ENCODE peak calls at places on chromosomes 13 and 19, in five cellular contexts. P is A549, S is GM12878, U is HepG2, K is K562. L is an unnamed sample.

GRCh38 chr13:48500652-48501197 is 32.2 kb downstream of the RCBTB2 start:
- DNase-seq in U (peak; percentile 41), K (no peak), S (no peak), P (no peak), L (no peak)

GRCh38 chr13:68176486-68176885 is 946.4 kb upstream of the PCDH9 start:
- DNase-seq in K (no peak), S (no peak), P (no peak), U (no peak), L (peak; percentile 85)

GRCh38 chr13:37225414-37226047 is 120.1 kb upstream of the CSNK1A1L start:
- DNase-seq in K (no peak), U (no peak), P (no peak), S (no peak), L (no peak)

GRCh38 chr19:46355991-46356669 is 9.2 kb downstream of the PPP5C start:
- DNase-seq in P (no peak), K (no peak), U (no peak), S (no peak), L (no peak)

GRCh38 chr13:46124531-46124966 is 19.7 kb upstream of the CPB2 start:
- DNase-seq in S (no peak), U (no peak), P (no peak), K (no peak), L (no peak)

GRCh38 chr13:29884671-29885424 is 34.4 kb upstream of the UBL3 start:
- DNase-seq in P (no peak), S (no peak), K (peak; percentile 11), U (peak; percentile 22), L (no peak)

GRCh38 chr13:45327253-45327954 is 13.6 kb downstream of the TPT1 start:
- DNase-seq in S (no peak), K (no peak), P (no peak), U (no peak), L (no peak)

GRCh38 chr19:40702337-40703012 is 12.0 kb upstream of the NUMBL start:
- DNase-seq in K (peak; percentile 83), U (peak; percentile 50), S (no peak), P (peak; percentile 82), L (no peak)

GRCh38 chr19:2049741-2050348 is 1.2 kb downstream of the MKNK2 start:
- DNase-seq in S (no peak), U (peak; percentile 75), P (no peak), K (peak; percentile 42), L (peak; percentile 56)

GRCh38 chr19:5623397-5624153 is 692 bp downstream of the SAFB start:
- DNase-seq in S (no peak), K (no peak), P (no peak), U (no peak), L (peak; percentile 28)

GRCh38 chr19:5339950-5340636 is 519 bp downstream of the PTPRS start:
- DNase-seq in S (no peak), K (peak; percentile 62), P (peak; percentile 46), U (no peak), L (peak; percentile 17)

GRCh38 chr13:44667950-44668349 is 91.8 kb upstream of the TSC22D1 start:
- DNase-seq in S (no peak), P (no peak), U (no peak), K (no peak), L (peak; percentile 44)

GRCh38 chr19:42469311-42470239 is 26.8 kb upstream of the CXCL17 start:
- DNase-seq in U (peak; percentile 50), S (no peak), P (no peak), K (no peak), L (no peak)

GRCh38 chr19:11281336-11282049 is 14.5 kb upstream of the TSPAN16 start:
- DNase-seq in P (no peak), S (no peak), K (no peak), U (no peak), L (no peak)

GRCh38 chr13:114099191-114099590 is 33.2 kb downstream of the RASA3 start:
- DNase-seq in P (peak; percentile 68), S (no peak), U (peak; percentile 13), K (peak; percentile 71), L (no peak)

GRCh38 chr19:49817964-49818690 is at the start of gene MED25:
- DNase-seq in P (peak; percentile 90), S (peak; percentile 72), U (peak; percentile 63), K (peak; percentile 89), L (peak; percentile 93)

GRCh38 chr19:49823472-49823871 is 5.4 kb downstream of the MED25 start:
- DNase-seq in S (no peak), K (no peak), U (no peak), P (no peak), L (no peak)

GRCh38 chr19:49816616-49817015 is 1.5 kb upstream of the MED25 start:
- DNase-seq in S (no peak), P (no peak), K (no peak), U (no peak), L (no peak)

GRCh38 chr19:49820125-49820524 is 2.0 kb downstream of the MED25 start:
- DNase-seq in K (peak; percentile 38), P (no peak), S (no peak), U (no peak), L (no peak)

DNA sequence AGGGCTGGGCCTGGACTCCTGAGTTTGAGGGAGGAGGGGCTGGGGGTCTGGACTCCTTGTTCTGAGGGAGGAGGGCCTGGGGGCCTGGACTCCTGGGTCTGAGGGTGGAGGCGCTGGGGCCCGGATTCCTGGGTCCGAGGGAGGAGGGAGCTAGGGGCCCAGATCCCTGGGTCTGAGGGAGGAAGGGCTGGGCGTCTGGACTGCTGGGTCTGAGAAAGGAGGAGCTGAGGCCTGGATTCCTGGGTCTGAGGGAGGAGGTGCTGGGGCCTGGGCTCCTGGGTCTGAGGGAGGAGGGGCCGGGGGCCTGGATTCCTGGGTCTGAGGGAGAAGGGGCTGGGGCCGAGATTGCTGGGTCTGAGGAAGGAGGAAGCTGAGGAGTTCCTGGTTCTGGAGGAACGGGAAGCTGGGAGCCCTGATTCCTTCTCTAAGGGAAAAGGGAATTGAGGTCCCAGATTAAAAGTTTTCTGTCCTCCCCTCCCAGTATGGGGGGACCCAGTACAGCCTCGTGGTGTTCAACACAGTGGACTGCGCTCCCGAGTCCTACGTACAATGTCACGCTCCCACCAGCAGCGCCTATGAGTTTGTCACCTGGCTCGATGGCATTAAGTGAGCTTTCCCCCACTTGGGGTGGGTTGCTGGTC is 722 bp downstream of the MED25 start:
- DNase-seq in U (no peak), K (no peak), S (no peak), P (no peak), L (no peak)
- TF ChIP-seq MYC in U (no peak), K (no peak), S (no peak), P (no peak), L (no peak)

DNA sequence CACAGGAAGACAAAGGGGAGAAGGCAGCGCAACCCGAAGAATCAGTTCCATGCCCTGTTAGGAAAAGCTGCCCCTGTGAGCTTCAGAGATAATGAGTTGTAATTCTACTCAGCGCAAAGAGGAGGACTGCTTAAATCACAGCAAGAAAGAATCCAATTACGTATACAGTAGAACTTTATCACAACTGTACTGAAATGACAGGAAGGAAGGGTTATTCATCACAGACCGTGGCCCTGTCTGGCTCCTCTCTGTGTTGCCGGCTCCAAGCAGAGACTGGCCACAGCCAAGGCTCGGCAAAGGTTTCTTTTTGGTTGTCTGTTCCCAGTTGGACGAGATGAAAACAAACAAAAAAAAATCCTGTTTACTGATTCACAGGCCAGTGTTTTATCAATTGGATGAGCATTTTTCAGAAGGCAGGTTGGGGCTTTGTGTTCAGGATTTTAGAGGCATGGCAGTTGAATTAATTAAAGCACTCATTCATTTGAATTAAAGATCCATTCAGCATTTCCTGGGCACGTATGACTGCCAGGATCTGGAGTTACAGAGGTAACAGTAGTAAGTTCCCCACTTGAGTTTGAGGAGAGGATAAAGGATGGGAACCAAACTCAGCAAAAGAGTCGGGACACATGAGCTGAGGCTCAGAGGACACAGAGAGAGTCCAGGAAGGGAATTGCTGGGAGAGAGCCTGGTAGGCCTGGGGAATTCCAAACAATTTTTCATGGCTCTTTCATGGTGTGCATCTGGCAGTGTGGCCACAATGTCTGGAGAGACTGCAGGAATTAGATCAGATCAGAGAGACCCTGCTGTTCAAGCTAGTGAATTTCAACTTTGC is 341.0 kb downstream of the DNAJC15 start:
- DNase-seq in K (no peak), S (no peak), P (no peak), U (no peak), L (peak; percentile 93)
- H3K4me3 ChIP-seq in K (no peak overlapping the region), S (no peak overlapping the region), P (no peak overlapping the region), U (no peak overlapping the region), L (no peak overlapping the region)

GRCh38 chr19:14019100-14019499 is 8.8 kb upstream of the RLN3 start:
- DNase-seq in P (no peak), S (no peak), K (no peak), U (no peak), L (no peak)
- H3K4me1 ChIP-seq in P (peaks cover 5% of the 10 kb centered on the region), S (peaks cover 25% of the 10 kb centered on the region), K (peaks cover 9% of the 10 kb centered on the region), U (peaks cover 49% of the 10 kb centered on the region), L (peaks cover 6% of the 10 kb centered on the region)

GRCh38 chr13:62357887-62358645 is 942.4 kb upstream of the PCDH20 start:
- DNase-seq in P (peak; percentile 6), K (no peak), U (peak; percentile 60), S (peak; percentile 12), L (peak; percentile 27)
- TF ChIP-seq MYC in P (no peak), K (no peak), U (no peak), S (no peak), L (no peak)

GRCh38 chr13:105406551-105406950 is 1128.9 kb downstream of the EFNB2 start:
- DNase-seq in K (no peak), U (no peak), P (no peak), S (no peak), L (no peak)

GRCh38 chr13:105414639-105415038 is 1120.8 kb downstream of the EFNB2 start:
- DNase-seq in S (no peak), U (no peak), K (no peak), P (no peak), L (no peak)

GRCh38 chr13:105412171-105412570 is 1123.3 kb downstream of the EFNB2 start:
- DNase-seq in S (no peak), K (no peak), U (no peak), P (no peak), L (no peak)

DNA sequence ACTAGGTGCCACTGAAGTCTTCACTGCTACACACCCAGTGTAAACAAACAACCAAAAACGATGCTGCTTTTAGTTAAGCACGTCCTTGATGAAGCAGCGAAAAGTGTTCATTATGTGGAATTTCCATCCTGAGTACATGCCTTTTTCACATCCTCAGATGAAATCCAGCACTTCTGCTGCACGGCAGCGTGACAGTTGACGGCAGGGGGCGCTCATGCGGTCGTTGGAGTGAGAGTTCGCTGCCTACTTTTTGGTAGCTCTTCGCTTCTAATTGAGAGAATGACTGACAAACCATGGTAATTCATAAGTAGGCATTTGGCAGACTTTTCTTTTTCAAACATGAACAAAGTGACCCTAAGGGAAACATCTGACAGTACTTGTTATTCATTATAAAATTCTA is 1124.9 kb downstream of the EFNB2 start:
- DNase-seq in K (peak; percentile 2), S (no peak), U (peak; percentile 7), P (peak; percentile 4), L (peak; percentile 52)
- H3K4me3 ChIP-seq in K (no peak overlapping the region), S (no peak overlapping the region), U (no peak overlapping the region), P (no peak overlapping the region), L (no peak overlapping the region)

GRCh38 chr13:51637852-51638496 is 53.7 kb downstream of the WDFY2 start:
- DNase-seq in K (no peak), P (no peak), S (no peak), U (no peak), L (no peak)
- H3K4me1 ChIP-seq in K (no peaks in the 10 kb centered on the region), P (peaks cover 70% of the 10 kb centered on the region), S (peaks cover 4% of the 10 kb centered on the region), U (peaks cover 70% of the 10 kb centered on the region), L (peaks cover 4% of the 10 kb centered on the region)

L was measured in endothelial cell of umbilical vein.